ENCODE peak calls at places on chromosome 15, in six cellular contexts. One of them, this sample, is unnamed.

GRCh38 chr15:57356636-57357035 is 19.7 kb upstream of the CGNL1 start:
- DNase-seq in transverse colon: no peak
- DNase-seq in spleen: no peak
- DNase-seq in GM20000: no peak
- DNase-seq in neural progenitor cell: peak
- DNase-seq in body of pancreas: no peak
- DNase-seq in this sample: no peak

GRCh38 chr15:73004462-73004861 is 47.8 kb upstream of the NEO1 start:
- DNase-seq in body of pancreas: no peak
- DNase-seq in GM20000: no peak
- DNase-seq in transverse colon: no peak
- DNase-seq in spleen: no peak
- DNase-seq in neural progenitor cell: no peak
- DNase-seq in this sample: no peak

GRCh38 chr15:58241872-58242271 is 103.7 kb downstream of the AQP9 start:
- DNase-seq in GM20000: no peak
- DNase-seq in spleen: no peak
- DNase-seq in body of pancreas: no peak
- DNase-seq in transverse colon: no peak
- DNase-seq in neural progenitor cell: no peak
- DNase-seq in this sample: no peak

GRCh38 chr15:98648654-98649537 is 557 bp downstream of the IGF1R start:
- DNase-seq in spleen: peak
- DNase-seq in body of pancreas: peak
- DNase-seq in transverse colon: peak
- DNase-seq in GM20000: peak
- DNase-seq in neural progenitor cell: peak
- DNase-seq in this sample: peak

GRCh38 chr15:39270976-39271375 is 309.9 kb upstream of the THBS1 start:
- DNase-seq in transverse colon: no peak
- DNase-seq in GM20000: no peak
- DNase-seq in neural progenitor cell: no peak
- DNase-seq in spleen: no peak
- DNase-seq in body of pancreas: peak
- DNase-seq in this sample: no peak

GRCh38 chr15:87680200-87680599 is 576.3 kb downstream of the NTRK3 start:
- DNase-seq in body of pancreas: no peak
- DNase-seq in spleen: no peak
- DNase-seq in transverse colon: no peak
- DNase-seq in GM20000: no peak
- DNase-seq in neural progenitor cell: no peak
- DNase-seq in this sample: no peak

GRCh38 chr15:48250640-48251076 is 44.6 kb downstream of the SLC12A1 start:
- DNase-seq in transverse colon: peak
- DNase-seq in spleen: no peak
- DNase-seq in GM20000: peak
- DNase-seq in neural progenitor cell: peak
- DNase-seq in body of pancreas: no peak
- DNase-seq in this sample: peak

GRCh38 chr15:35764661-35765519 is 218.9 kb upstream of the DPH6 start:
- DNase-seq in neural progenitor cell: no peak
- DNase-seq in spleen: no peak
- DNase-seq in GM20000: no peak
- DNase-seq in transverse colon: no peak
- DNase-seq in body of pancreas: no peak
- DNase-seq in this sample: no peak

GRCh38 chr15:83092309-83092976 is 15.0 kb upstream of the TM6SF1 start:
- DNase-seq in transverse colon: peak
- DNase-seq in spleen: no peak
- DNase-seq in GM20000: peak
- DNase-seq in neural progenitor cell: no peak
- DNase-seq in body of pancreas: no peak
- DNase-seq in this sample: peak

GRCh38 chr15:85284497-85284896 is 95.9 kb upstream of the AKAP13 start:
- DNase-seq in spleen: no peak
- DNase-seq in GM20000: peak
- DNase-seq in neural progenitor cell: no peak
- DNase-seq in body of pancreas: no peak
- DNase-seq in transverse colon: peak
- DNase-seq in this sample: no peak

GRCh38 chr15:84921121-84921520 is 36.7 kb downstream of the SLC28A1 start:
- DNase-seq in transverse colon: no peak
- DNase-seq in spleen: no peak
- DNase-seq in neural progenitor cell: no peak
- DNase-seq in GM20000: no peak
- DNase-seq in body of pancreas: no peak
- DNase-seq in this sample: no peak

GRCh38 chr15:100256096-100256984 is 85.4 kb downstream of the ADAMTS17 start:
- DNase-seq in neural progenitor cell: no peak
- DNase-seq in transverse colon: no peak
- DNase-seq in body of pancreas: no peak
- DNase-seq in GM20000: no peak
- DNase-seq in spleen: no peak
- DNase-seq in this sample: no peak

GRCh38 chr15:70569718-70570231 is 193.6 kb downstream of the UACA start:
- DNase-seq in spleen: no peak
- DNase-seq in GM20000: no peak
- DNase-seq in neural progenitor cell: no peak
- DNase-seq in body of pancreas: no peak
- DNase-seq in transverse colon: no peak
- DNase-seq in this sample: peak

GRCh38 chr15:70339551-70340517 is 242.1 kb upstream of the TLE3 start:
- DNase-seq in body of pancreas: no peak
- DNase-seq in GM20000: no peak
- DNase-seq in transverse colon: no peak
- DNase-seq in spleen: no peak
- DNase-seq in neural progenitor cell: no peak
- DNase-seq in this sample: no peak

GRCh38 chr15:76340802-76341365 is 4.3 kb downstream of the ISL2 start:
- DNase-seq in body of pancreas: peak
- DNase-seq in GM20000: peak
- DNase-seq in spleen: peak
- DNase-seq in neural progenitor cell: peak
- DNase-seq in transverse colon: peak
- DNase-seq in this sample: peak

GRCh38 chr15:44015555-44015954 is 179.5 kb downstream of the FRMD5 start:
- DNase-seq in neural progenitor cell: no peak
- DNase-seq in GM20000: no peak
- DNase-seq in transverse colon: no peak
- DNase-seq in body of pancreas: no peak
- DNase-seq in spleen: no peak
- DNase-seq in this sample: no peak

GRCh38 chr15:99542828-99543227 is 23.0 kb upstream of the MEF2A start:
- DNase-seq in spleen: no peak
- DNase-seq in transverse colon: no peak
- DNase-seq in body of pancreas: no peak
- DNase-seq in GM20000: no peak
- DNase-seq in neural progenitor cell: no peak
- DNase-seq in this sample: no peak

GRCh38 chr15:24772256-24772655 is 96.7 kb downstream of the NPAP1 start:
- DNase-seq in GM20000: no peak
- DNase-seq in transverse colon: no peak
- DNase-seq in neural progenitor cell: peak
- DNase-seq in spleen: no peak
- DNase-seq in body of pancreas: no peak
- DNase-seq in this sample: no peak

GRCh38 chr15:73744293-73744692 is 8.9 kb downstream of the INSYN1 start:
- DNase-seq in neural progenitor cell: peak
- DNase-seq in body of pancreas: no peak
- DNase-seq in GM20000: no peak
- DNase-seq in transverse colon: no peak
- DNase-seq in spleen: no peak
- DNase-seq in this sample: no peak

GRCh38 chr15:57943766-57944165 is 121.7 kb downstream of the ALDH1A2 start:
- DNase-seq in neural progenitor cell: no peak
- DNase-seq in transverse colon: no peak
- DNase-seq in body of pancreas: no peak
- DNase-seq in GM20000: no peak
- DNase-seq in spleen: no peak
- DNase-seq in this sample: no peak

GRCh38 chr15:25859838-25860645 is 3.1 kb downstream of the ATP10A start:
- DNase-seq in transverse colon: no peak
- DNase-seq in spleen: no peak
- DNase-seq in neural progenitor cell: no peak
- DNase-seq in GM20000: no peak
- DNase-seq in body of pancreas: no peak
- DNase-seq in this sample: peak

GRCh38 chr15:78540135-78540954 is at the start of gene PSMA4:
- DNase-seq in neural progenitor cell: peak
- DNase-seq in GM20000: peak
- DNase-seq in body of pancreas: peak
- DNase-seq in spleen: peak
- DNase-seq in transverse colon: peak
- DNase-seq in this sample: peak

GRCh38 chr15:78542647-78543046 is 2.4 kb downstream of the PSMA4 start:
- DNase-seq in spleen: no peak
- DNase-seq in transverse colon: no peak
- DNase-seq in body of pancreas: no peak
- DNase-seq in neural progenitor cell: no peak
- DNase-seq in GM20000: no peak
- DNase-seq in this sample: no peak

GRCh38 chr15:78538358-78538757 is 1.9 kb upstream of the PSMA4 start:
- DNase-seq in neural progenitor cell: no peak
- DNase-seq in GM20000: no peak
- DNase-seq in spleen: no peak
- DNase-seq in transverse colon: no peak
- DNase-seq in body of pancreas: no peak
- DNase-seq in this sample: no peak

GRCh38 chr15:78541744-78542034 is 1.4 kb downstream of the PSMA4 start:
- DNase-seq in GM20000: no peak
- DNase-seq in body of pancreas: no peak
- DNase-seq in spleen: no peak
- DNase-seq in transverse colon: no peak
- DNase-seq in neural progenitor cell: no peak
- DNase-seq in this sample: no peak

DNA sequence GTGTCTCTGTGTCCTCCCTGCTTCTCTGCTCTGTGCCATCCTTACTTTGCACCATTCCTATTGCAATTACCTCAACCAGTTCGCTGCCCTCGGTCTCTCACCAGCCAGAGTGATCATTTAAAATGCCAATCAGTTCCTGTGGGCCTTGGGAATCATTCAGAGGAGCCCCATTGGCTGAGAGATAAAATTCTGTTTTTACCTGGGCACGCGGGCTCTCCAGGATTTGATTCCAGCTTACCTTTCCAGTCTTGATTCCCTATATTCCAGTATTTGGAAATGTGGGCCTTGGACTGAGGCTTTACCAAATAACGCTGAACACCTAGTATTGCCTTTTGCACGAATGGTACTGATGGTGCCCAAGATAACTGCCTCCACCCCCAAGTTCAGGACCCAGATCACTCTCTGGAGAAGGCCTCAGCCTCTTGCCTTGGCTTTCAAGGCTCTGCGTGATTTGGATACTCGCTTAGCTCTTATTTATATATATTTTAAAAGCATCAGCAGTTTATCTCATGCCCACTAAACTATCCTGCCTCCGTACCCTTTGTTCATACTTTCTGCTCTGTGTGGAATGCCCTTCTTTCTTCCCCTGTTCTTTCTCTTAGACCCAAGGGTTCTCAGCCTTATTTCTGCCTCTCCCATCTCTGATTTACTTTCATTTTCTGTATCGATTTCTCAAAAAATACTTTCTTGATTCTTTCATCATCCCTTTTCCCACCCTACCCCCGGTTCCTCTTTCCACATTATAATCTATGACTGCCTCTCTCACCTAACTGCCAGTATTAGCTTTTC is 905 bp downstream of the PSMA4 start:
- DNase-seq in GM20000: peak
- DNase-seq in spleen: no peak
- DNase-seq in transverse colon: no peak
- DNase-seq in body of pancreas: no peak
- DNase-seq in neural progenitor cell: no peak
- DNase-seq in this sample: peak
- TF ChIP-seq CTCF in GM20000: no peak
- TF ChIP-seq CTCF in spleen: no peak
- TF ChIP-seq CTCF in transverse colon: no peak
- TF ChIP-seq CTCF in body of pancreas: no peak
- TF ChIP-seq CTCF in neural progenitor cell: no peak
- TF ChIP-seq CTCF in this sample: no peak

DNA sequence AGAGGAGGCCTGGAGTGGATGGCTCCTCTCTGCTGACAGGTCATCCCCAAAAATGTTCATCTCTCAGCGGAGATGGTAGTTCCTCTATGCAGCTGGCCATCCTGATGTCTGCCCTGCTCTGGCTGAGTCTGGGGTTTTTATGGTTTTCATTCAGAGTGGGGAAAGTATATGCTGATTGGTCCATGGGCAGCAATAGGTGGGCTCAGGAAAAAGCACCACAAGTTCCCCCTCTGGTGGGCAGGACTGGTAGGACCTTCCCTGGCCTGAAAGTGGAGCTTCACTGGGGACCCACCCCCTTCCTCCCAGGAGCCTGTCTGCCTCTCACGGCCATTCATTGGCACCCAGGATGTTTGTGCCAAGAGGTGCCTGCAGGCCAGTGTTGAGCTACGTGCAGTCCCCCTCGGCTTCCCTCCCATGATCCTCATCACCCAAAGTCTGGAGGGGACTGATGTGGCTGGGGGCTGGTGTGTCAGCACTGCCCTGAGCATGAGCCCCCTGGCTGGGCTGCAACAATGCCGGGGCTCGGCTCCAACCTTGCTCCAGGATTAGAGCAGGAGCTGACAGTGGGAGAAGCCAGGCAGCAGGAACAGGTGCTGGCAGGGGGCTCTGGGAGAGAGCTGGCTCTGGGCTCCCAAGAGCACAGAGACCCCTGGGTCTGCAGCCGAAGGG is 13.1 kb upstream of the BLOC1S6 start:
- DNase-seq in transverse colon: peak
- DNase-seq in neural progenitor cell: peak
- DNase-seq in GM20000: no peak
- DNase-seq in body of pancreas: no peak
- DNase-seq in spleen: no peak
- DNase-seq in this sample: peak
- TF ChIP-seq CTCF in transverse colon: peak
- TF ChIP-seq CTCF in neural progenitor cell: peak
- TF ChIP-seq CTCF in GM20000: no peak
- TF ChIP-seq CTCF in body of pancreas: no peak
- TF ChIP-seq CTCF in spleen: no peak
- TF ChIP-seq CTCF in this sample: no peak

GRCh38 chr15:81336568-81336967 is 12.6 kb upstream of the STARD5 start:
- DNase-seq in spleen: no peak
- DNase-seq in transverse colon: no peak
- DNase-seq in GM20000: peak
- DNase-seq in neural progenitor cell: no peak
- DNase-seq in body of pancreas: no peak
- DNase-seq in this sample: peak
- TF ChIP-seq CTCF in spleen: peak
- TF ChIP-seq CTCF in transverse colon: no peak
- TF ChIP-seq CTCF in GM20000: peak
- TF ChIP-seq CTCF in neural progenitor cell: peak
- TF ChIP-seq CTCF in body of pancreas: peak
- TF ChIP-seq CTCF in this sample: peak

DNA sequence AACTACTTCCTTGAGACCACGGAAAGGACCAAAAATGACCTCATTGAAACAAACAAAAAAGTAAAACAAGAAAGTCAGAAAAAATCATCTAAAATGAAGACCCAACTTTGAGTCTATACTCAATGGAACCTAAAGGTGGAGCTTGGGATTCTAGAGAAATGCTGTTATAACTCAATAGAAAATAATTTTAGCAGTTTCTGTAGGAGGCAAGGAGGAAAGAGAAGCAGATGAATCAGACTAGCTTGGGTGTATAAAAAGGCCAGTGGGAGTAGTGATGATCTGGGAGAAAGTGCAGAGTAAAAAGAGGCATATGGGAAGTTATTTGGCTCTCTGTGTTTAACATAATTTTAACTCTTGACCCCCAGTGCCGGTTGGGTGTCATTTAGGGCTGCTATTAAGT is 94.4 kb downstream of the TMCO5A start:
- DNase-seq in GM20000: no peak
- DNase-seq in spleen: no peak
- DNase-seq in neural progenitor cell: no peak
- DNase-seq in transverse colon: no peak
- DNase-seq in body of pancreas: no peak
- DNase-seq in this sample: no peak
- TF ChIP-seq CTCF in GM20000: no peak
- TF ChIP-seq CTCF in spleen: no peak
- TF ChIP-seq CTCF in neural progenitor cell: no peak
- TF ChIP-seq CTCF in transverse colon: no peak
- TF ChIP-seq CTCF in body of pancreas: no peak
- TF ChIP-seq CTCF in this sample: no peak

This sample was measured in activated CD8-positive, alpha-beta T cell treated with anti-CD3 and anti-CD28 coated beads for 36 hours.